ENCODE peak calls at places on chromosomes 2 and 18, in nine cellular contexts. G is A549; Z is nephron progenitor cell; O is GM12865; M is NAMALWA; K is astrocyte of the hippocampus; B is C1 segment of cervical spinal cord; W is NCI-H1417; E is activated T-helper 9 cell treated with anti-CD3 and anti-CD28 coated beads, Interleukin-2, amount 50 U/mL, for 16 hours. I is an unnamed sample.

GRCh38 chr2:144999040-144999875 is 479.3 kb upstream of the ZEB2 start:
- DNase-seq in G (no peak), O (no peak), M (peak), E (no peak), K (no peak), Z (no peak), B (no peak), W (no peak), I (no peak)

GRCh38 chr2:142980246-142981068 is 103.0 kb downstream of the KYNU start:
- DNase-seq in K (peak), Z (no peak), B (no peak), G (peak), E (no peak), W (peak), M (peak), O (peak), I (peak)

GRCh38 chr2:237591021-237591370 is 462 bp upstream of the RAB17 start:
- DNase-seq in G (no peak), O (no peak), K (no peak), M (no peak), Z (no peak), E (no peak), W (peak), B (no peak), I (no peak)

GRCh38 chr18:28588884-28589549 is 412.1 kb upstream of the CDH2 start:
- DNase-seq in E (no peak), G (no peak), O (no peak), M (no peak), W (no peak), K (peak), B (no peak), Z (no peak), I (no peak)

GRCh38 chr2:171431677-171432167 is 2.1 kb downstream of the METTL8 start:
- DNase-seq in B (no peak), O (no peak), K (no peak), Z (no peak), G (no peak), M (no peak), W (no peak), E (no peak), I (no peak)

GRCh38 chr2:195364015-195364965 is 292.7 kb upstream of the SLC39A10 start:
- DNase-seq in B (no peak), M (no peak), G (peak), W (no peak), O (no peak), E (no peak), Z (no peak), K (peak), I (peak)

GRCh38 chr2:27776097-27776496 is 4.6 kb downstream of the MRPL33 start:
- DNase-seq in G (no peak), B (peak), W (no peak), Z (no peak), M (no peak), O (no peak), E (no peak), K (peak), I (peak)

GRCh38 chr2:172807011-172807410 is 71.4 kb downstream of the RAPGEF4 start:
- DNase-seq in M (no peak), Z (no peak), W (no peak), E (no peak), O (no peak), G (no peak), K (peak), B (peak), I (no peak)

GRCh38 chr2:135563793-135564192 is 32.5 kb downstream of the R3HDM1 start:
- DNase-seq in Z (no peak), O (no peak), M (no peak), G (peak), E (no peak), B (no peak), W (no peak), K (peak), I (no peak)

GRCh38 chr2:183898641-183899040 is 699.7 kb upstream of the ZNF804A start:
- DNase-seq in Z (no peak), O (no peak), K (peak), E (no peak), B (no peak), W (no peak), G (no peak), M (no peak), I (no peak)

GRCh38 chr2:164954954-164955701 is at the start of gene SLC38A11:
- DNase-seq in K (peak), O (no peak), Z (peak), G (no peak), M (no peak), W (no peak), B (no peak), E (no peak), I (no peak)

GRCh38 chr18:61308795-61309393 is 24.3 kb upstream of the CDH20 start:
- DNase-seq in W (peak), E (no peak), Z (no peak), M (no peak), B (peak), K (peak), O (no peak), G (no peak), I (no peak)

I was measured in kidney glomerular epithelial cell.